ENCODE peak calls at places on chromosome 1, in four cellular contexts. A, Q, Z and X are unnamed samples.

GRCh38 chr1:162391790-162392563 is 10.4 kb downstream of the C1orf226 start:
- DNase-seq in Z (no peak), A (no peak), Q (peak; percentile 51), X (peak; percentile 55)

GRCh38 chr1:161020573-161021167 is at the start of gene F11R:
- DNase-seq in A (peak; percentile 53), Q (no peak), Z (peak; percentile 63), X (no peak)

GRCh38 chr1:201750934-201751333 is 78.0 kb upstream of the IPO9 start:
- DNase-seq in Q (peak; percentile 68), A (no peak), Z (no peak), X (peak; percentile 69)

GRCh38 chr1:38018864-38019343 is 6.4 kb downstream of the UTP11 start:
- DNase-seq in A (no peak), Q (peak; percentile 53), Z (no peak), X (peak; percentile 51)

GRCh38 chr1:71651229-71651628 is 570.4 kb upstream of the ZRANB2 start:
- DNase-seq in Q (peak; percentile 64), A (no peak), Z (no peak), X (no peak)

GRCh38 chr1:9129391-9130041 is 614 bp upstream of the GPR157 start:
- DNase-seq in A (peak; percentile 92), Q (peak; percentile 47), Z (peak; percentile 87), X (peak; percentile 50)

GRCh38 chr1:76799700-76800099 is 67.6 kb upstream of the ST6GALNAC5 start:
- DNase-seq in A (no peak), Q (no peak), Z (no peak), X (no peak)

GRCh38 chr1:107622975-107623374 is 342.0 kb downstream of the VAV3 start:
- DNase-seq in Q (peak; percentile 60), Z (no peak), A (no peak), X (no peak)

GRCh38 chr1:94434339-94435092 is 16.3 kb downstream of the ABCD3 start:
- DNase-seq in Q (peak; percentile 9), A (no peak), Z (no peak), X (no peak)

GRCh38 chr1:197976368-197976767 is 59.2 kb downstream of the LHX9 start:
- DNase-seq in Z (no peak), A (no peak), Q (no peak), X (no peak)

GRCh38 chr1:151986501-151987190 is 7.0 kb downstream of the S100A10 start:
- DNase-seq in Z (no peak), Q (no peak), A (no peak), X (no peak)

GRCh38 chr1:29122987-29123870 is 474 bp downstream of the TMEM200B start:
- DNase-seq in A (peak; percentile 55), Z (peak; percentile 63), Q (peak; percentile 52), X (peak; percentile 8)

GRCh38 chr1:21212126-21212525 is 35.4 kb upstream of the EIF4G3 start:
- DNase-seq in A (no peak), Q (peak; percentile 59), Z (no peak), X (no peak)

GRCh38 chr1:55051621-55052020 is 12.3 kb downstream of the PCSK9 start:
- DNase-seq in Z (no peak), Q (no peak), A (no peak), X (no peak)

GRCh38 chr1:179575497-179576314 is at the start of gene NPHS2:
- DNase-seq in Z (no peak), A (no peak), Q (no peak), X (no peak)

GRCh38 chr1:202012544-202013478 is 2.4 kb downstream of the ELF3 start:
- DNase-seq in Q (no peak), A (no peak), Z (no peak), X (no peak)

GRCh38 chr1:196464545-196464944 is 143.7 kb downstream of the KCNT2 start:
- DNase-seq in A (no peak), Q (peak; percentile 75), Z (no peak), X (peak; percentile 52)

GRCh38 chr1:172637522-172637921 is 21.4 kb upstream of the FASLG start:
- DNase-seq in Z (no peak), Q (peak; percentile 67), A (no peak), X (peak; percentile 90)

GRCh38 chr1:45682942-45683341 is 3.4 kb downstream of the GPBP1L1 start:
- DNase-seq in Q (no peak), A (no peak), Z (no peak), X (no peak)
- H3K4me3 ChIP-seq in Q (no peak overlapping the region), A (peak overlapping the region; percentile 13), Z (no peak overlapping the region), X (no peak overlapping the region)

DNA sequence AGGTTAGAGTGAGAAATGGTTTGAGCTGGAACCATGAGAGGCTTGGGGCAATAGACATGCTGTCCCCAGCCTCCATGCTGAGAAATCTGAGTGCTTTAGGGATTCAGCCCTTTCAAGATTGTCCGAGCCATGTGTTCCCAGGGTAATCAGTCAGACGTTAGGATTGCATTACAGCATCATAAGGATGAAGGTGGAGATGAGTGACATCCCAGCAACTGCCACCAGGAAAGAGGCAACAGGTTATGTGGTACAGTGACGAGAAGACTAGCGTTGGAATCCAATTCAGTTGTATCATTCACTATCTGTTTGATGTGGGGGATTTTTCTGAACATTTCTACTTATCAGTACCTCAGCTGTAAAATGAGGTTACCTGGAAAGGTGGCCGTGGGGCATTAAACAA is 1.7 kb downstream of the CAMK1G start:
- DNase-seq in A (no peak), Q (no peak), Z (no peak), X (no peak)
- H3K4me3 ChIP-seq in A (no peak overlapping the region), Q (no peak overlapping the region), Z (no peak overlapping the region), X (no peak overlapping the region)

GRCh38 chr1:36157973-36158826 is 2.2 kb downstream of the MAP7D1 start:
- DNase-seq in Q (no peak), A (no peak), Z (no peak), X (no peak)
- H3K4me3 ChIP-seq in Q (peak overlapping the region; percentile 91), A (peak overlapping the region; percentile 100), Z (peak overlapping the region; percentile 93), X (peak overlapping the region; percentile 97)

GRCh38 chr1:2529776-2530500 is at the start of gene HES5:
- DNase-seq in Z (no peak), A (no peak), Q (no peak), X (no peak)

GRCh38 chr1:2528016-2528415 is 1.6 kb upstream of the PANK4 start:
- DNase-seq in A (peak; percentile 92), Z (no peak), Q (no peak), X (no peak)

GRCh38 chr1:2528611-2528965 is 1.5 kb downstream of the HES5 start:
- DNase-seq in A (no peak), Z (no peak), Q (no peak), X (no peak)

GRCh38 chr1:2530501-2531361 is 668 bp upstream of the HES5 start:
- DNase-seq in Q (peak; percentile 25), A (no peak), Z (no peak), X (no peak)

GRCh38 chr1:2528966-2529750 is 905 bp downstream of the HES5 start:
- DNase-seq in Z (no peak), A (no peak), Q (no peak), X (peak; percentile 31)
- H3K4me3 ChIP-seq in Z (no peak overlapping the region), A (peak overlapping the region; percentile 58), Q (no peak overlapping the region), X (no peak overlapping the region)

DNA sequence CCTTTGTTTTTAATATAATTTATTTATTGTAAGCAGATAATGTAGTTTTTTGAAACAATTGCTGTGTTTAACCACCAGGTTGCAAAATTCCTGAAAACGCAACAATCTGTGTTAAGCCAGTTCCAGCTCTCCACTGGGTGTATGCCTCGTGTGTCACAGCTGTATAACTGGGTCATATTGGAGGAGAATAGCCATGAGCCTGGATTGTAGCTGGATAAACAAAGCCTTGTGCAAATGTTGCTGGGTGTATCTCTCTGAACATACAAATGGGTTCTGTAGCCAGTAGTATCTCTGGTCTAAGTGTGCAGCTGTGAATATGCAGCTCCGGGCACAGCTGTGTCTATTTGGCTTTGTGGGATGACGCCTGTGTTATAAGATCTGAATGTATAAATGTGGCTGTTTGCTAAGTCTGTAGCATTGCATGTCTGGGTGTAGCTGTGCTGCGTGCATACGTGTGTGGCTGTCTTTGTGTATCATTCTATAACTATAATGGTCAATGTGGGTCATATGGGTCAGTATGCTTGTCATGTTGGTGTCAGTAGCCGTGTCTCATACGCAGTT is 2.7 kb downstream of the TCEA3 start:
- DNase-seq in Q (peak; percentile 83), Z (peak; percentile 55), A (no peak), X (peak; percentile 32)
- H3K4me3 ChIP-seq in Q (peak overlapping the region; percentile 0), Z (no peak overlapping the region), A (peak overlapping the region; percentile 75), X (no peak overlapping the region)

GRCh38 chr1:229344139-229344538 is 1.3 kb upstream of the CCSAP start:
- DNase-seq in Z (no peak), A (no peak), Q (no peak), X (no peak)
- H3K4me3 ChIP-seq in Z (no peak overlapping the region), A (peak overlapping the region; percentile 90), Q (peak overlapping the region; percentile 26), X (no peak overlapping the region)